ENCODE peak calls at places on chromosomes 3 and 15, in four cellular contexts. One of them, this sample, is unnamed. For H3K36me3 and H3K27me3, the result is how much of the 10 kb centered on the place peaks cover.

GRCh38 chr3:14473411-14473891 is 66.7 kb downstream of the GRIP2 start:
- DNase-seq in adrenal gland: no peak
- DNase-seq in kidney epithelial cell: no peak
- DNase-seq in neuronal stem cell: no peak
- DNase-seq in this sample: no peak

GRCh38 chr3:108862865-108863798 is 40.5 kb downstream of the TRAT1 start:
- DNase-seq in adrenal gland: no peak
- DNase-seq in kidney epithelial cell: peak
- DNase-seq in neuronal stem cell: no peak
- DNase-seq in this sample: no peak

GRCh38 chr3:46542344-46542743 is 23.8 kb downstream of the LRRC2 start:
- DNase-seq in adrenal gland: no peak
- DNase-seq in kidney epithelial cell: no peak
- DNase-seq in neuronal stem cell: no peak
- DNase-seq in this sample: no peak

GRCh38 chr3:171454026-171454425 is 6.2 kb downstream of the TNIK start:
- DNase-seq in adrenal gland: no peak
- DNase-seq in kidney epithelial cell: no peak
- DNase-seq in neuronal stem cell: no peak
- DNase-seq in this sample: no peak

GRCh38 chr3:182983811-182984210 is 3.5 kb upstream of the DCUN1D1 start:
- DNase-seq in adrenal gland: no peak
- DNase-seq in kidney epithelial cell: no peak
- DNase-seq in neuronal stem cell: no peak
- DNase-seq in this sample: no peak

GRCh38 chr3:114411811-114412803 is 118.3 kb downstream of the TIGIT start:
- DNase-seq in adrenal gland: peak
- DNase-seq in kidney epithelial cell: peak
- DNase-seq in neuronal stem cell: no peak
- DNase-seq in this sample: no peak

GRCh38 chr15:97224191-97224641 is 736.3 kb upstream of the ARRDC4 start:
- DNase-seq in adrenal gland: no peak
- DNase-seq in kidney epithelial cell: no peak
- DNase-seq in neuronal stem cell: no peak
- DNase-seq in this sample: no peak

GRCh38 chr3:180802837-180803236 is 109.6 kb upstream of the FXR1 start:
- DNase-seq in adrenal gland: no peak
- DNase-seq in kidney epithelial cell: no peak
- DNase-seq in neuronal stem cell: peak
- DNase-seq in this sample: no peak

GRCh38 chr3:38022887-38023709 is 6.3 kb downstream of the PLCD1 start:
- DNase-seq in adrenal gland: peak
- DNase-seq in kidney epithelial cell: no peak
- DNase-seq in neuronal stem cell: no peak
- DNase-seq in this sample: no peak

GRCh38 chr3:178455264-178455663 is 81.0 kb upstream of the KCNMB2 start:
- DNase-seq in adrenal gland: no peak
- DNase-seq in kidney epithelial cell: no peak
- DNase-seq in neuronal stem cell: no peak
- DNase-seq in this sample: no peak

GRCh38 chr3:15460891-15461524 is 33.6 kb downstream of the EAF1 start:
- DNase-seq in adrenal gland: no peak
- DNase-seq in kidney epithelial cell: no peak
- DNase-seq in neuronal stem cell: no peak
- DNase-seq in this sample: no peak

GRCh38 chr3:186821429-186822367 is 15.4 kb upstream of the RFC4 start:
- DNase-seq in adrenal gland: no peak
- DNase-seq in kidney epithelial cell: no peak
- DNase-seq in neuronal stem cell: no peak
- DNase-seq in this sample: no peak

GRCh38 chr15:91649922-91650321 is 203.6 kb upstream of the SLCO3A1 start:
- DNase-seq in adrenal gland: no peak
- DNase-seq in kidney epithelial cell: no peak
- DNase-seq in neuronal stem cell: no peak
- DNase-seq in this sample: no peak

GRCh38 chr3:81444817-81445460 is 316.5 kb downstream of the GBE1 start:
- DNase-seq in adrenal gland: no peak
- DNase-seq in kidney epithelial cell: no peak
- DNase-seq in neuronal stem cell: no peak
- DNase-seq in this sample: no peak

GRCh38 chr3:128394033-128394432 is 72.7 kb downstream of the DNAJB8 start:
- DNase-seq in adrenal gland: no peak
- DNase-seq in kidney epithelial cell: no peak
- DNase-seq in neuronal stem cell: no peak
- DNase-seq in this sample: no peak

GRCh38 chr3:186930143-186930638 is at the start of gene ST6GAL1:
- DNase-seq in adrenal gland: peak
- DNase-seq in kidney epithelial cell: no peak
- DNase-seq in neuronal stem cell: peak
- DNase-seq in this sample: peak

GRCh38 chr15:101675015-101675414 is 22.8 kb upstream of the TM2D3 start:
- DNase-seq in adrenal gland: no peak
- DNase-seq in kidney epithelial cell: no peak
- DNase-seq in neuronal stem cell: no peak
- DNase-seq in this sample: no peak

GRCh38 chr15:60362318-60363023 is 35.3 kb downstream of the ANXA2 start:
- DNase-seq in adrenal gland: no peak
- DNase-seq in kidney epithelial cell: no peak
- DNase-seq in neuronal stem cell: no peak
- DNase-seq in this sample: no peak

GRCh38 chr15:45642203-45642932 is 7.5 kb downstream of the SQOR start:
- DNase-seq in adrenal gland: no peak
- DNase-seq in kidney epithelial cell: no peak
- DNase-seq in neuronal stem cell: no peak
- DNase-seq in this sample: no peak

GRCh38 chr15:50686468-50687301 is at the start of gene TRPM7:
- DNase-seq in adrenal gland: peak
- DNase-seq in kidney epithelial cell: peak
- DNase-seq in neuronal stem cell: peak
- DNase-seq in this sample: peak

GRCh38 chr15:45254405-45255293 is 2.6 kb downstream of the SLC28A2 start:
- DNase-seq in adrenal gland: no peak
- DNase-seq in kidney epithelial cell: no peak
- DNase-seq in neuronal stem cell: no peak
- DNase-seq in this sample: no peak

GRCh38 chr3:126622694-126623093 is 32.2 kb downstream of the TXNRD3 start:
- DNase-seq in adrenal gland: no peak
- DNase-seq in kidney epithelial cell: no peak
- DNase-seq in neuronal stem cell: no peak
- DNase-seq in this sample: no peak

GRCh38 chr3:72347819-72348319 is 500.4 kb downstream of the SHQ1 start:
- DNase-seq in adrenal gland: peak
- DNase-seq in kidney epithelial cell: no peak
- DNase-seq in neuronal stem cell: no peak
- DNase-seq in this sample: peak

DNA sequence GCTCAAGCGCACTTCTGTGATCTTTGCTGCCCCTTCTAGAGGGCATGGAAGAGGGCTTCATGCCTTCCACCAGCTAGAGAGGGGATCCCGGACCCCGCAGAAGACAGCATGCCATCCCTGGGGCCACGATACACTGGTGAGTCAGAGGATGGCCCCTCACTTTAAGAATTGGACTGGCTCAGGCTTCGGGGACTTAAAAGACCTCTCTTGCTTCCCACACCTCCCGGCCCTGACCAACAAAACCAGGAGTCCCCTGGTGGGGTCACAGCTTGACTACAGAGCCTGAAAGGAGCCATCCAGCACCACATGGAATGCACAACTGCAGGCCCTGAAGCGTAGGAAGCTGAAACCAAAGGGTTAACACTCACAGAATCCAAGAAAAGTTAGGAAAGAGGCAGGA is 92.4 kb downstream of the LRIG1 start:
- DNase-seq in adrenal gland: no peak
- DNase-seq in kidney epithelial cell: no peak
- DNase-seq in neuronal stem cell: no peak
- DNase-seq in this sample: no peak
- H3K36me3 ChIP-seq in adrenal gland: under half
- H3K36me3 ChIP-seq in kidney epithelial cell: under half
- H3K36me3 ChIP-seq in neuronal stem cell: half or more
- H3K36me3 ChIP-seq in this sample: half or more

DNA sequence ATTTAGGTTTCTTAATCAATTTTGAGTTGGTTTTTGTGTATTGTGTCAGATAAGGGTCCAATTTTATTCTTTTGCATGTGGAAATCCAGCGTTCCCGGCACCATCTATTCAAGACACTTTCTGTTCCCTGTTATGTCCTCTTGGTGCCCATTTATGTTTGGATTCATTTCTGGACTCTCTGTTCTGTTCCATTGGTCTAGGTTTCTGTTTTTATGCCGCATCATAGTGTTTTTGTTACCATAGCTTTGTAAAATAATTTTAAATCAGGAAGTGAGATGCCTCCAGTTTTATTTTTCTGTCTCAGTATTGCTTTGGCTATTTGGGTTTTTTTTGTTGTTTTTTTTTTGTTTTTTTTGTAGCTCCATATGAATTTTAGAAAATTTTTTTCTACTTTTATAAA is 97.1 kb downstream of the LRRC28 start:
- DNase-seq in adrenal gland: no peak
- DNase-seq in kidney epithelial cell: no peak
- DNase-seq in neuronal stem cell: no peak
- DNase-seq in this sample: no peak
- H3K27me3 ChIP-seq in adrenal gland: under half
- H3K27me3 ChIP-seq in kidney epithelial cell: under half
- H3K27me3 ChIP-seq in neuronal stem cell: under half
- H3K27me3 ChIP-seq in this sample: under half

GRCh38 chr3:73624363-73625123 is at the start of gene PDZRN3:
- DNase-seq in adrenal gland: peak
- DNase-seq in kidney epithelial cell: no peak
- DNase-seq in neuronal stem cell: peak
- DNase-seq in this sample: peak

GRCh38 chr3:73622135-73622534 is 2.6 kb downstream of the PDZRN3 start:
- DNase-seq in adrenal gland: peak
- DNase-seq in kidney epithelial cell: no peak
- DNase-seq in neuronal stem cell: no peak
- DNase-seq in this sample: peak

GRCh38 chr3:73625124-73625665 is 454 bp upstream of the PDZRN3 start:
- DNase-seq in adrenal gland: peak
- DNase-seq in kidney epithelial cell: no peak
- DNase-seq in neuronal stem cell: peak
- DNase-seq in this sample: peak

GRCh38 chr3:73623316-73623715 is 1.4 kb downstream of the PDZRN3 start:
- DNase-seq in adrenal gland: no peak
- DNase-seq in kidney epithelial cell: no peak
- DNase-seq in neuronal stem cell: no peak
- DNase-seq in this sample: peak

GRCh38 chr3:73623996-73624362 is 762 bp downstream of the PDZRN3 start:
- DNase-seq in adrenal gland: peak
- DNase-seq in kidney epithelial cell: no peak
- DNase-seq in neuronal stem cell: no peak
- DNase-seq in this sample: peak
- H3K4me3 ChIP-seq in adrenal gland: peak
- H3K4me3 ChIP-seq in kidney epithelial cell: peak
- H3K4me3 ChIP-seq in neuronal stem cell: peak
- H3K4me3 ChIP-seq in this sample: peak

GRCh38 chr3:62403765-62404164 is 30.4 kb upstream of the FEZF2 start:
- DNase-seq in adrenal gland: no peak
- DNase-seq in kidney epithelial cell: no peak
- DNase-seq in neuronal stem cell: no peak
- DNase-seq in this sample: no peak
- H3K36me3 ChIP-seq in adrenal gland: under half
- H3K36me3 ChIP-seq in kidney epithelial cell: under half
- H3K36me3 ChIP-seq in neuronal stem cell: under half
- H3K36me3 ChIP-seq in this sample: under half

This sample was measured in left ventricle myocardium inferior.